ENCODE peak calls at places on chromosomes 6 and 20, in eight cellular contexts. One of them, this sample, is unnamed.

GRCh38 chr20:11158589-11158988 is 484.8 kb upstream of the JAG1 start:
- DNase-seq in heart right ventricle: no peak
- DNase-seq in right lobe of liver: no peak
- DNase-seq in pancreas: no peak
- DNase-seq in astrocyte of the cerebellum: no peak
- DNase-seq in left lung: no peak
- DNase-seq in left ventricle myocardium inferior: no peak
- DNase-seq in neural progenitor cell: no peak
- DNase-seq in this sample: no peak

GRCh38 chr6:45494734-45495133 is 117.0 kb upstream of the SUPT3H start:
- DNase-seq in heart right ventricle: no peak
- DNase-seq in right lobe of liver: no peak
- DNase-seq in pancreas: no peak
- DNase-seq in astrocyte of the cerebellum: no peak
- DNase-seq in left lung: no peak
- DNase-seq in left ventricle myocardium inferior: no peak
- DNase-seq in neural progenitor cell: no peak
- DNase-seq in this sample: no peak

GRCh38 chr20:54190200-54190599 is 16.4 kb upstream of the CYP24A1 start:
- DNase-seq in heart right ventricle: no peak
- DNase-seq in right lobe of liver: no peak
- DNase-seq in pancreas: no peak
- DNase-seq in astrocyte of the cerebellum: no peak
- DNase-seq in left lung: no peak
- DNase-seq in left ventricle myocardium inferior: no peak
- DNase-seq in neural progenitor cell: no peak
- DNase-seq in this sample: no peak

GRCh38 chr6:114053791-114054190 is 82.8 kb upstream of the HDAC2 start:
- DNase-seq in heart right ventricle: no peak
- DNase-seq in right lobe of liver: no peak
- DNase-seq in pancreas: no peak
- DNase-seq in astrocyte of the cerebellum: no peak
- DNase-seq in left lung: no peak
- DNase-seq in left ventricle myocardium inferior: no peak
- DNase-seq in neural progenitor cell: no peak
- DNase-seq in this sample: no peak

GRCh38 chr6:36427781-36428345 is 14.8 kb downstream of the PXT1 start:
- DNase-seq in heart right ventricle: no peak
- DNase-seq in right lobe of liver: no peak
- DNase-seq in pancreas: no peak
- DNase-seq in astrocyte of the cerebellum: no peak
- DNase-seq in left lung: no peak
- DNase-seq in left ventricle myocardium inferior: no peak
- DNase-seq in neural progenitor cell: no peak
- DNase-seq in this sample: no peak

GRCh38 chr6:144879436-144879835 is 594.3 kb downstream of the UTRN start:
- DNase-seq in heart right ventricle: no peak
- DNase-seq in right lobe of liver: no peak
- DNase-seq in pancreas: no peak
- DNase-seq in astrocyte of the cerebellum: no peak
- DNase-seq in left lung: no peak
- DNase-seq in left ventricle myocardium inferior: no peak
- DNase-seq in neural progenitor cell: no peak
- DNase-seq in this sample: no peak

GRCh38 chr6:33988121-33989015 is 157.5 kb downstream of the GRM4 start:
- DNase-seq in heart right ventricle: no peak
- DNase-seq in right lobe of liver: no peak
- DNase-seq in pancreas: no peak
- DNase-seq in astrocyte of the cerebellum: no peak
- DNase-seq in left lung: no peak
- DNase-seq in left ventricle myocardium inferior: no peak
- DNase-seq in neural progenitor cell: no peak
- DNase-seq in this sample: peak; percentile 45

GRCh38 chr6:136526196-136526930 is 23.9 kb downstream of the MAP7 start:
- DNase-seq in heart right ventricle: peak; percentile 17
- DNase-seq in right lobe of liver: peak; percentile 62
- DNase-seq in pancreas: peak; percentile 42
- DNase-seq in astrocyte of the cerebellum: peak; percentile 26
- DNase-seq in left lung: peak; percentile 81
- DNase-seq in left ventricle myocardium inferior: peak; percentile 22
- DNase-seq in neural progenitor cell: peak; percentile 77
- DNase-seq in this sample: peak; percentile 83

GRCh38 chr6:10146723-10147451 is 268.0 kb downstream of the TFAP2A start:
- DNase-seq in heart right ventricle: peak; percentile 4
- DNase-seq in right lobe of liver: no peak
- DNase-seq in pancreas: no peak
- DNase-seq in astrocyte of the cerebellum: peak; percentile 6
- DNase-seq in left lung: no peak
- DNase-seq in left ventricle myocardium inferior: no peak
- DNase-seq in neural progenitor cell: peak; percentile 62
- DNase-seq in this sample: no peak

GRCh38 chr6:38067263-38067980 is 247.9 kb downstream of the ZFAND3 start:
- DNase-seq in heart right ventricle: no peak
- DNase-seq in right lobe of liver: no peak
- DNase-seq in pancreas: no peak
- DNase-seq in astrocyte of the cerebellum: no peak
- DNase-seq in left lung: no peak
- DNase-seq in left ventricle myocardium inferior: no peak
- DNase-seq in neural progenitor cell: no peak
- DNase-seq in this sample: no peak

DNA sequence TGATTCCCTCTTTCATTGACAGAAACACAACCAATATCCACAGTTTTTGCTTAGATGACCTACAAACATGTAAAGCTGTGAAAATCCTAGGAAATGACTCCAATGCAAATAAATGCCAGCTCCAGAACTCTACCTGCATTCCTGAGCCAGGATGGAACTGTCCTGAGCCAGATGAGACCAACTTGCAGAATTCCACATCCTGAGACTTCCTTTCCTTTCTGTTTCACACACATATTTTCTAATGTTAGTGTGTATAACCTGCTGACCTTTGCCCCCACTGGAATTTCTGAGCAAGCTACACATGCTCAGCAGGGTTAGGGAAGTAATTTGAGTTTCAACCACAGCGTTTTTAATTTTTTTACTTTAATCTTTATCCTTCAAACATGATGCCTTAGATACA is 69.6 kb upstream of the ADGRF1 start:
- DNase-seq in heart right ventricle: no peak
- DNase-seq in right lobe of liver: no peak
- DNase-seq in pancreas: no peak
- DNase-seq in astrocyte of the cerebellum: peak; percentile 57
- DNase-seq in left lung: no peak
- DNase-seq in left ventricle myocardium inferior: no peak
- DNase-seq in neural progenitor cell: no peak
- DNase-seq in this sample: no peak
- H3K4me3 ChIP-seq in heart right ventricle: no peak overlapping the region
- H3K4me3 ChIP-seq in right lobe of liver: no peak overlapping the region
- H3K4me3 ChIP-seq in pancreas: no peak overlapping the region
- H3K4me3 ChIP-seq in astrocyte of the cerebellum: no peak overlapping the region
- H3K4me3 ChIP-seq in left lung: no peak overlapping the region
- H3K4me3 ChIP-seq in left ventricle myocardium inferior: no peak overlapping the region
- H3K4me3 ChIP-seq in neural progenitor cell: no peak overlapping the region
- H3K4me3 ChIP-seq in this sample: no peak overlapping the region

GRCh38 chr6:44219053-44219814 is 2.5 kb downstream of the MYMX start:
- DNase-seq in heart right ventricle: peak; percentile 88
- DNase-seq in right lobe of liver: peak; percentile 89
- DNase-seq in pancreas: peak; percentile 93
- DNase-seq in astrocyte of the cerebellum: no peak
- DNase-seq in left lung: peak; percentile 96
- DNase-seq in left ventricle myocardium inferior: peak; percentile 89
- DNase-seq in neural progenitor cell: peak; percentile 96
- DNase-seq in this sample: peak; percentile 93

GRCh38 chr6:44221961-44222335 is 1.4 kb upstream of the SLC29A1 start:
- DNase-seq in heart right ventricle: no peak
- DNase-seq in right lobe of liver: no peak
- DNase-seq in pancreas: no peak
- DNase-seq in astrocyte of the cerebellum: no peak
- DNase-seq in left lung: no peak
- DNase-seq in left ventricle myocardium inferior: no peak
- DNase-seq in neural progenitor cell: no peak
- DNase-seq in this sample: no peak

GRCh38 chr6:44221291-44221960 is 2.0 kb upstream of the SLC29A1 start:
- DNase-seq in heart right ventricle: peak; percentile 92
- DNase-seq in right lobe of liver: peak; percentile 97
- DNase-seq in pancreas: peak; percentile 99
- DNase-seq in astrocyte of the cerebellum: no peak
- DNase-seq in left lung: peak; percentile 93
- DNase-seq in left ventricle myocardium inferior: peak; percentile 94
- DNase-seq in neural progenitor cell: peak; percentile 77
- DNase-seq in this sample: peak; percentile 94

GRCh38 chr6:44220913-44221290 is 2.5 kb upstream of the SLC29A1 start:
- DNase-seq in heart right ventricle: no peak
- DNase-seq in right lobe of liver: no peak
- DNase-seq in pancreas: no peak
- DNase-seq in astrocyte of the cerebellum: no peak
- DNase-seq in left lung: no peak
- DNase-seq in left ventricle myocardium inferior: no peak
- DNase-seq in neural progenitor cell: no peak
- DNase-seq in this sample: no peak

GRCh38 chr6:44219815-44220784 is 3.3 kb upstream of the SLC29A1 start:
- DNase-seq in heart right ventricle: no peak
- DNase-seq in right lobe of liver: no peak
- DNase-seq in pancreas: no peak
- DNase-seq in astrocyte of the cerebellum: no peak
- DNase-seq in left lung: no peak
- DNase-seq in left ventricle myocardium inferior: no peak
- DNase-seq in neural progenitor cell: no peak
- DNase-seq in this sample: peak; percentile 54
- H3K4me3 ChIP-seq in heart right ventricle: peak overlapping the region; percentile 51
- H3K4me3 ChIP-seq in right lobe of liver: peak overlapping the region; percentile 49
- H3K4me3 ChIP-seq in pancreas: peak overlapping the region; percentile 60
- H3K4me3 ChIP-seq in astrocyte of the cerebellum: no peak overlapping the region
- H3K4me3 ChIP-seq in left lung: peak overlapping the region; percentile 50
- H3K4me3 ChIP-seq in left ventricle myocardium inferior: peak overlapping the region; percentile 75
- H3K4me3 ChIP-seq in neural progenitor cell: peak overlapping the region; percentile 44
- H3K4me3 ChIP-seq in this sample: peak overlapping the region; percentile 24

GRCh38 chr20:38932457-38933120 is 6.4 kb downstream of the FAM83D start:
- DNase-seq in heart right ventricle: no peak
- DNase-seq in right lobe of liver: no peak
- DNase-seq in pancreas: no peak
- DNase-seq in astrocyte of the cerebellum: peak; percentile 49
- DNase-seq in left lung: no peak
- DNase-seq in left ventricle myocardium inferior: no peak
- DNase-seq in neural progenitor cell: no peak
- DNase-seq in this sample: no peak

GRCh38 chr20:38935285-38935684 is 9.1 kb downstream of the FAM83D start:
- DNase-seq in heart right ventricle: no peak
- DNase-seq in right lobe of liver: no peak
- DNase-seq in pancreas: no peak
- DNase-seq in astrocyte of the cerebellum: no peak
- DNase-seq in left lung: no peak
- DNase-seq in left ventricle myocardium inferior: no peak
- DNase-seq in neural progenitor cell: no peak
- DNase-seq in this sample: no peak

GRCh38 chr20:38934530-38934929 is 8.3 kb downstream of the FAM83D start:
- DNase-seq in heart right ventricle: no peak
- DNase-seq in right lobe of liver: no peak
- DNase-seq in pancreas: no peak
- DNase-seq in astrocyte of the cerebellum: no peak
- DNase-seq in left lung: no peak
- DNase-seq in left ventricle myocardium inferior: no peak
- DNase-seq in neural progenitor cell: no peak
- DNase-seq in this sample: no peak

GRCh38 chr20:38930242-38930569 is 4.0 kb downstream of the FAM83D start:
- DNase-seq in heart right ventricle: no peak
- DNase-seq in right lobe of liver: no peak
- DNase-seq in pancreas: no peak
- DNase-seq in astrocyte of the cerebellum: no peak
- DNase-seq in left lung: no peak
- DNase-seq in left ventricle myocardium inferior: no peak
- DNase-seq in neural progenitor cell: no peak
- DNase-seq in this sample: no peak

GRCh38 chr20:38931984-38932383 is 5.8 kb downstream of the FAM83D start:
- DNase-seq in heart right ventricle: no peak
- DNase-seq in right lobe of liver: no peak
- DNase-seq in pancreas: no peak
- DNase-seq in astrocyte of the cerebellum: no peak
- DNase-seq in left lung: no peak
- DNase-seq in left ventricle myocardium inferior: no peak
- DNase-seq in neural progenitor cell: no peak
- DNase-seq in this sample: no peak
- H3K4me3 ChIP-seq in heart right ventricle: no peak overlapping the region
- H3K4me3 ChIP-seq in right lobe of liver: no peak overlapping the region
- H3K4me3 ChIP-seq in pancreas: no peak overlapping the region
- H3K4me3 ChIP-seq in astrocyte of the cerebellum: no peak overlapping the region
- H3K4me3 ChIP-seq in left lung: no peak overlapping the region
- H3K4me3 ChIP-seq in left ventricle myocardium inferior: no peak overlapping the region
- H3K4me3 ChIP-seq in neural progenitor cell: no peak overlapping the region
- H3K4me3 ChIP-seq in this sample: no peak overlapping the region

DNA sequence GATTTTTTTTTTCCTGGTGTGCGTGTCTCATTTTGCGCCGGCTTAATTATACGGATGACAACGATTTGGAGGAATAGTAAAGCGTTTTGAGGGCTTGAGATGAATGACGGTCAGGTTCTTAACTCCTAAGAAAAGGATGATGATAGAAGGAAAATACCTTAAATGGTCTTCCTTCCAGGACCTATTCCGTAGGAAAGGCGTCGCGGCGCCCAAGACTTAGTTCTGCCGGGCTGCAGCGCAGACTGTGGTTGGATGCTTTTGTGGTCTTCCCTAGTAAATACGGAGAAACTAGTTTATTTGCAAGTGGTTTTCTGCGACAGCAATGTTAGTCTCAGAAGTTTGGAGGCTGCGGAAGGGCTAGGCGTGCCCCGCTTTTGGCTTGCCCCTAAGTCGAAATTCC is 8.4 kb downstream of the GNAS-AS1 start:
- DNase-seq in heart right ventricle: no peak
- DNase-seq in right lobe of liver: no peak
- DNase-seq in pancreas: no peak
- DNase-seq in astrocyte of the cerebellum: no peak
- DNase-seq in left lung: no peak
- DNase-seq in left ventricle myocardium inferior: no peak
- DNase-seq in neural progenitor cell: no peak
- DNase-seq in this sample: no peak
- H3K4me3 ChIP-seq in heart right ventricle: no peak overlapping the region
- H3K4me3 ChIP-seq in right lobe of liver: no peak overlapping the region
- H3K4me3 ChIP-seq in pancreas: no peak overlapping the region
- H3K4me3 ChIP-seq in astrocyte of the cerebellum: no peak overlapping the region
- H3K4me3 ChIP-seq in left lung: no peak overlapping the region
- H3K4me3 ChIP-seq in left ventricle myocardium inferior: no peak overlapping the region
- H3K4me3 ChIP-seq in neural progenitor cell: peak overlapping the region; percentile 49
- H3K4me3 ChIP-seq in this sample: no peak overlapping the region

GRCh38 chr6:14017626-14018475 is 93.1 kb downstream of the RNF182 start:
- DNase-seq in heart right ventricle: no peak
- DNase-seq in right lobe of liver: no peak
- DNase-seq in pancreas: no peak
- DNase-seq in astrocyte of the cerebellum: no peak
- DNase-seq in left lung: no peak
- DNase-seq in left ventricle myocardium inferior: no peak
- DNase-seq in neural progenitor cell: peak; percentile 35
- DNase-seq in this sample: no peak
- H3K4me3 ChIP-seq in heart right ventricle: no peak overlapping the region
- H3K4me3 ChIP-seq in right lobe of liver: no peak overlapping the region
- H3K4me3 ChIP-seq in pancreas: no peak overlapping the region
- H3K4me3 ChIP-seq in astrocyte of the cerebellum: no peak overlapping the region
- H3K4me3 ChIP-seq in left lung: no peak overlapping the region
- H3K4me3 ChIP-seq in left ventricle myocardium inferior: no peak overlapping the region
- H3K4me3 ChIP-seq in neural progenitor cell: peak overlapping the region; percentile 32
- H3K4me3 ChIP-seq in this sample: no peak overlapping the region

This sample was measured in spleen.